ENCODE peak calls at places on chromosomes 16 and 17, in seven cellular contexts. E is glutamatergic neuron, B is astrocyte of the cerebellum, H is IMR-90, W is GM12878, M is brain microvascular endothelial cell, Q is hepatocyte. Z is an unnamed sample.

GRCh38 chr17:12357600-12357999 is 308.1 kb upstream of the MYOCD start:
- DNase-seq in E (no peak), H (no peak), M (no peak), W (no peak), B (no peak), Q (no peak), Z (no peak)

GRCh38 chr16:68235882-68236803 is at the start of gene ESRP2:
- DNase-seq in H (no peak), M (no peak), E (peak; percentile 21), B (no peak), Q (peak; percentile 95), W (no peak), Z (no peak)

GRCh38 chr17:65684631-65685030 is 123.2 kb upstream of the AXIN2 start:
- DNase-seq in Q (no peak), H (peak; percentile 45), M (peak; percentile 9), W (no peak), B (no peak), E (no peak), Z (no peak)

GRCh38 chr17:6099492-6099891 is 29.3 kb downstream of the WSCD1 start:
- DNase-seq in W (no peak), H (no peak), M (no peak), E (no peak), Q (no peak), B (no peak), Z (no peak)

GRCh38 chr17:81608605-81609004 is 28.3 kb downstream of the NPLOC4 start:
- DNase-seq in E (no peak), M (no peak), B (no peak), H (no peak), Q (no peak), W (no peak), Z (no peak)

GRCh38 chr17:40031706-40032105 is 16.5 kb downstream of the CSF3 start:
- DNase-seq in H (no peak), Q (no peak), B (no peak), E (no peak), M (no peak), W (no peak), Z (no peak)

GRCh38 chr16:64705443-64705842 is 416.4 kb downstream of the CDH11 start:
- DNase-seq in H (peak; percentile 3), M (no peak), Q (no peak), B (no peak), W (no peak), E (no peak), Z (no peak)

GRCh38 chr17:64001091-64001579 is 3.0 kb downstream of the PRR29 start:
- DNase-seq in M (no peak), B (no peak), E (no peak), W (no peak), H (no peak), Q (no peak), Z (no peak)

GRCh38 chr17:7314719-7315569 is at the start of gene GPS2:
- DNase-seq in E (peak; percentile 94), M (peak; percentile 59), B (no peak), Q (peak; percentile 96), W (no peak), H (peak; percentile 71), Z (no peak)
- TF ChIP-seq CTCF in E (no peak), M (no peak), B (no peak), Q (no peak), W (no peak), H (no peak), Z (no peak)

DNA sequence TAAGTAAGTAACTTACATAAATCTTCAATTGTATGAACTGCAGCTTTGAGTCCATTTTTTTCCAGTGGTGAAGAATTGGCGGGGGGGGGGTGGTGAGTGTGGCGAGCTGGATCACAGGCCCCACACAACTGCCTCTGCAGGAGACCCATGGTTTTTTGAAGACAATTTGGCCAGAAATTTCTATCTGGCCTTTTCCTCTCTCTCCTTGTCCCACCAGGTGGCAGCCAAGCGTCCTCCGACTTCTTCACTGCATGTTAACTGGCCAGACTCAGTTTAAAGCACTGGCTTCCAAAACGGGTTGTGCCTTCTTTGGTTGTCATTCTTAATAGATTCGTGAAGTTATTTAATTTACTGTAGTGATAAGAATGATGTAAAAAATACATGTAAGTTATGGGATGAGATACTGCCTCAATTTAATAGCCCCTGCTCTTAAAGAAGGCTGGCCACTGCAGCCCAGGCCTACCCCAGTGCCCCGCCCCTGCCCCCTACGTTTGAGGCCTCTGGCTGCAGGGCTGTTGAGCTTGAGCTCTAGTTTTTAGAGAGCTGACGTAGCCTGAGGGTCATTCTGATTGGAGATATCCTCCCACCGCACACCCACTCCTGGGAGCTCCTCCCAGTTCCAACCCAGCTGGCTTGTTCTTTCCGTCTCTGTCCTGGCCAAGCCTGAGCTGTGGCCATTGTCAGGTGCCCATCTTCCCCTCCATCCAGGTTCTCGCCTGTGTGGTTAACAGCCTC is 36.4 kb downstream of the AKAP1 start:
- DNase-seq in B (peak; percentile 27), M (peak; percentile 48), H (peak; percentile 36), W (no peak), E (peak; percentile 77), Q (peak; percentile 70), Z (no peak)
- TF ChIP-seq CTCF in B (peak; percentile 84), M (peak; percentile 84), H (peak; percentile 52), W (peak; percentile 44), E (peak; percentile 51), Q (peak; percentile 62), Z (peak; percentile 61)

DNA sequence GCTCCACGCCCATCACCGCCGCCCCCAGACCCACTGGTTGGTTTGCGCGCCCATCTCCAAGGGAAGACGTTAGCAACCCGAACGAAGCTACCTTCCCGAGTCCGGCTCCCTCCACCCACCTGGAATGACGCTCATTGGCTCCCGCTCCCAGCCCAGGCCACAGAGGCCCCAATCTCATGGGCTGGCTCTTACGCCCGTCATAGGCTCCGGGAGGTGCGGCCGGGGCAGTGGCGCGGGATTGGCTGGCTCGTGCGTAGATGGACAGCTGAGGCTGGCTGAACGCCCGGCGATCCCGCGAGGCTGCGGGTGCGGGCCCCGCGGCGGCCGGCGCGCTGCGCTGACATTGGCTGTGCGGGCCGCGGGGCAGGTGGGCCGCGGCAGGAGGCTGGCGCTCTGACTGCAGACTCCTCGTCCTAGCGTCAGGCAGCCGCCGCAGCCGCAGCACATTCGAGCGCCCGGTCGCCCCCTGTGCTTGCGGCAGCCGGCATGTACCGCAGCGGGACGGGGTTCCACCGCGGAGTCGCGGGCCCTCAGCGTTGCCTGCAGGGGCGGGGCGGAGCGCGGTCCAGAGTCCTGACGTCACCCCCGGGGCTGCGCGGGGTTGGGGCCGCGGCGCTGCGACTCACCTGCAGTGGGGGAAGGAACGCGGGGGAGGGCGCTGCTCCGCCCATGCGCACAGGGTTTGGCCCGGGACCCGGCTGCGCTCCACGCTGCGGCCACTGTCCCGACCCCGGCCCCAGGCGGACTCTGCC is 453 bp upstream of the MYH10 start:
- DNase-seq in H (peak; percentile 100), W (peak; percentile 82), M (peak; percentile 100), B (peak; percentile 100), Q (peak; percentile 100), E (peak; percentile 99), Z (peak; percentile 91)
- TF ChIP-seq CTCF in H (no peak), W (peak; percentile 7), M (no peak), B (peak; percentile 14), Q (peak; percentile 29), E (peak; percentile 31), Z (peak; percentile 7)

GRCh38 chr17:75366432-75366831 is 39.0 kb downstream of the GRB2 start:
- DNase-seq in M (no peak), Q (no peak), E (no peak), H (no peak), W (no peak), B (no peak), Z (no peak)

GRCh38 chr17:75364078-75364477 is 41.4 kb downstream of the GRB2 start:
- DNase-seq in E (no peak), B (peak; percentile 58), Q (no peak), W (no peak), H (peak; percentile 84), M (peak; percentile 69), Z (peak; percentile 64)

GRCh38 chr17:75365931-75366275 is 39.6 kb downstream of the GRB2 start:
- DNase-seq in Q (no peak), H (no peak), B (no peak), E (no peak), M (no peak), W (no peak), Z (no peak)

GRCh38 chr17:75367312-75367711 is 38.2 kb downstream of the GRB2 start:
- DNase-seq in H (peak; percentile 51), Q (peak; percentile 54), E (no peak), M (no peak), B (no peak), W (no peak), Z (no peak)

DNA sequence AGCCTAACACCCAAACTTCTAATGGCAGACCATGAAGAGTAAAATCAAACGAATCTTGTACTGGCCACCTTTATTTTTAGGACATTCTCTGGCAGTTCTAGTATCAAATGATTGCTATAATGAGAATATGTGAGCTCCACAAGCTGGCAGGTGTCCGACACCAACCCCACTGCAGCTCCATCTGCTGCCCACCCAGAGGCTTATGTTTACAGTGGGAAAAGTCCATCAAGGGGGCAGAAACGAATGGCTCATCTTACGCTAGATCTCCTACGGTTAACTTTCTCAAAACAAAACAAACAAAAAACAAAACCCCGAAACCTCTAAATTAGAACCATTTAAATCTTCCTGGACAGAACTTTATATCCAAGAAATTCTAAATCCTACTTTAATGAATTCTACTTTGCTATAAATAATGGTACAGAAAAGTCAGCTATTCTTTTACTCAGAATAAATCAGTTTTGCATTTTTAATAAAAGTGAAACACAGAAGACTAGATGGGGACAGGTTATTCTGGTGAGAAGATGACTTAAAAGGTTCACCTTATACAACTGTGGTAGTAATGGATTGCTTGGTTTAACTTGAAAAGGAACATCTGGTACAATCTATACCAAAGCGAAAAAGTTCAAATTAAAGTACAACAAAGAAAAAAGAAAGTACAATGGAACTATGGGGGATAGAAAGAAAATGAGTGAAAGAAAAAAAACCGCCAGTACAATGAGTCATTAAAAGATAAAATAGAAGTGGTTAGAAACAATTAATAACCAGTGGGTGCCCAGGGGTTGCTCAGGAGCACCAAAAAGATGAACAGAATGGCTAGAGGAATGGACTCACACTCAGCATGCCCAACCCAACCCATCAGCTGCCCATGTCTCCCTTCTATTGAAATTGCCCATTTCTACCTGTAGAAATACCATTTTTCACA is 40.2 kb downstream of the GRB2 start:
- DNase-seq in W (no peak), B (no peak), Q (no peak), E (peak; percentile 43), H (no peak), M (no peak), Z (no peak)
- TF ChIP-seq CTCF in W (peak; percentile 1), B (no peak), Q (no peak), E (no peak), H (no peak), M (no peak), Z (no peak)

GRCh38 chr17:14044702-14045101 is 24.6 kb upstream of the COX10 start:
- DNase-seq in M (no peak), E (no peak), B (no peak), Q (no peak), W (no peak), H (no peak), Z (no peak)
- TF ChIP-seq CTCF in M (no peak), E (no peak), B (no peak), Q (no peak), W (no peak), H (no peak), Z (no peak)

GRCh38 chr16:84340305-84341040 is 27.9 kb upstream of the ATP2C2 start:
- DNase-seq in Q (peak; percentile 71), B (no peak), W (no peak), E (no peak), H (no peak), M (no peak), Z (no peak)
- TF ChIP-seq CTCF in Q (no peak), B (no peak), W (no peak), E (no peak), H (no peak), M (no peak), Z (peak; percentile 6)

GRCh38 chr17:60745544-60745943 is 67.9 kb downstream of the BCAS3 start:
- DNase-seq in Q (no peak), E (no peak), B (no peak), H (no peak), M (no peak), W (no peak), Z (no peak)
- TF ChIP-seq CTCF in Q (peak; percentile 29), E (no peak), B (no peak), H (no peak), M (no peak), W (no peak), Z (peak; percentile 24)

GRCh38 chr16:13453938-13454553 is 465.9 kb upstream of the ERCC4 start:
- DNase-seq in W (no peak), Q (peak; percentile 56), B (peak; percentile 29), M (no peak), H (no peak), E (peak; percentile 54), Z (no peak)
- TF ChIP-seq CTCF in W (peak; percentile 64), Q (peak; percentile 68), B (peak; percentile 48), M (peak; percentile 38), H (no peak), E (peak; percentile 81), Z (peak; percentile 81)